ENCODE peak calls at places on chromosome 11, in four cellular contexts. B, T, J and N are unnamed samples.
A peak's percentile ranks its signal among the peaks of the same experiment; 100 is the strongest.

GRCh38 chr11:98036810-98037209 is 983.9 kb upstream of the CNTN5 start:
- DNase-seq in B (no peak), T (no peak), J (no peak), N (no peak)

GRCh38 chr11:65204646-65205601 is 23.2 kb downstream of the CAPN1 start:
- DNase-seq in B (peak; percentile 13), T (no peak), J (no peak), N (no peak)

GRCh38 chr11:64296236-64296635 is 3.9 kb upstream of the CATSPERZ start:
- DNase-seq in B (no peak), T (no peak), J (no peak), N (no peak)

GRCh38 chr11:64250875-64251721 is at the start of gene PLCB3:
- DNase-seq in B (no peak), T (no peak), J (no peak), N (no peak)

GRCh38 chr11:12110714-12111481 is 508 bp downstream of the MICAL2 start:
- DNase-seq in B (no peak), T (no peak), J (no peak), N (no peak)

GRCh38 chr11:6746086-6746618 is 25.6 kb downstream of the OR2AG2 start:
- DNase-seq in B (no peak), T (no peak), J (no peak), N (no peak)

GRCh38 chr11:90218606-90219005 is 4.2 kb downstream of the CHORDC1 start:
- DNase-seq in B (no peak), T (peak; percentile 42), J (no peak), N (no peak)

GRCh38 chr11:70233034-70233433 is 29.9 kb downstream of the FADD start:
- DNase-seq in B (no peak), T (no peak), J (no peak), N (no peak)

GRCh38 chr11:2138075-2138435 is 1.1 kb downstream of the IGF2 start:
- DNase-seq in B (no peak), T (no peak), J (no peak), N (no peak)

GRCh38 chr11:122186439-122187080 is 70.5 kb upstream of the BLID start:
- DNase-seq in B (peak; percentile 97), T (no peak), J (no peak), N (peak; percentile 96)

GRCh38 chr11:2582958-2583604 is 116.7 kb downstream of the KCNQ1OT1 start:
- DNase-seq in B (no peak), T (no peak), J (no peak), N (no peak)

GRCh38 chr11:115672999-115673411 is 168.8 kb upstream of the CADM1 start:
- DNase-seq in B (peak; percentile 73), T (peak; percentile 37), J (no peak), N (peak; percentile 66)

GRCh38 chr11:92911478-92911877 is 58.0 kb upstream of the MTNR1B start:
- DNase-seq in B (no peak), T (no peak), J (no peak), N (no peak)

GRCh38 chr11:44096360-44097188 is 1.1 kb downstream of the EXT2 start:
- DNase-seq in B (peak; percentile 21), T (no peak), J (no peak), N (no peak)

GRCh38 chr11:70477607-70478006 is 79.3 kb downstream of the CTTN start:
- DNase-seq in B (no peak), T (no peak), J (no peak), N (no peak)

GRCh38 chr11:11978792-11979486 is 29.5 kb downstream of the DKK3 start:
- DNase-seq in B (peak; percentile 80), T (peak; percentile 73), J (no peak), N (no peak)

GRCh38 chr11:92627615-92628201 is 341.7 kb upstream of the MTNR1B start:
- DNase-seq in B (peak; percentile 31), T (no peak), J (no peak), N (peak; percentile 39)

GRCh38 chr11:127806486-127806885 is 780.9 kb downstream of the ETS1 start:
- DNase-seq in B (no peak), T (no peak), J (no peak), N (no peak)

GRCh38 chr11:10494636-10495463 is 39.8 kb downstream of the AMPD3 start:
- DNase-seq in B (no peak), T (peak; percentile 7), J (no peak), N (no peak)

GRCh38 chr11:12502950-12503579 is 125.7 kb downstream of the PARVA start:
- DNase-seq in B (peak; percentile 47), T (peak; percentile 38), J (no peak), N (no peak)

GRCh38 chr11:76071090-76071489 is 135.2 kb downstream of the WNT11 start:
- DNase-seq in B (no peak), T (no peak), J (no peak), N (no peak)

GRCh38 chr11:3215346-3216026 is 3.1 kb downstream of the MRGPRG start:
- DNase-seq in B (no peak), T (no peak), J (no peak), N (no peak)

GRCh38 chr11:1569251-1569780 is 2.8 kb downstream of the DUSP8 start:
- DNase-seq in B (no peak), T (no peak), J (no peak), N (no peak)

GRCh38 chr11:35549787-35550186 is 24.4 kb upstream of the PAMR1 start:
- DNase-seq in B (peak; percentile 99), T (no peak), J (no peak), N (peak; percentile 88)

GRCh38 chr11:63504054-63504453 is 1.8 kb upstream of the LGALS12 start:
- DNase-seq in B (no peak), T (no peak), J (no peak), N (no peak)

GRCh38 chr11:69541001-69541285 is 59.5 kb downstream of the LINC01488 start:
- DNase-seq in B (no peak), T (no peak), J (no peak), N (no peak)

GRCh38 chr11:1377231-1377780 is 12.4 kb upstream of the BRSK2 start:
- DNase-seq in B (no peak), T (no peak), J (no peak), N (no peak)

GRCh38 chr11:1619449-1619848 is 2.5 kb downstream of the KRTAP5-4 start:
- DNase-seq in B (peak; percentile 15), T (no peak), J (no peak), N (no peak)

GRCh38 chr11:7353100-7353499 is 101.4 kb downstream of the SYT9 start:
- DNase-seq in B (no peak), T (no peak), J (no peak), N (no peak)

GRCh38 chr11:84714316-84714780 is 912.8 kb downstream of the DLG2 start:
- DNase-seq in B (peak; percentile 6), T (peak; percentile 23), J (no peak), N (no peak)
- TF ChIP-seq CTCF in B (peak; percentile 36), T (peak; percentile 49), J (no peak), N (peak; percentile 28)

GRCh38 chr11:72732329-72732728 is 19.9 kb downstream of the ARAP1 start:
- DNase-seq in B (no peak), T (no peak), J (no peak), N (no peak)
- H3K4me3 ChIP-seq in B (no peak overlapping the region), T (no peak overlapping the region), J (no peak overlapping the region), N (no peak overlapping the region)

DNA sequence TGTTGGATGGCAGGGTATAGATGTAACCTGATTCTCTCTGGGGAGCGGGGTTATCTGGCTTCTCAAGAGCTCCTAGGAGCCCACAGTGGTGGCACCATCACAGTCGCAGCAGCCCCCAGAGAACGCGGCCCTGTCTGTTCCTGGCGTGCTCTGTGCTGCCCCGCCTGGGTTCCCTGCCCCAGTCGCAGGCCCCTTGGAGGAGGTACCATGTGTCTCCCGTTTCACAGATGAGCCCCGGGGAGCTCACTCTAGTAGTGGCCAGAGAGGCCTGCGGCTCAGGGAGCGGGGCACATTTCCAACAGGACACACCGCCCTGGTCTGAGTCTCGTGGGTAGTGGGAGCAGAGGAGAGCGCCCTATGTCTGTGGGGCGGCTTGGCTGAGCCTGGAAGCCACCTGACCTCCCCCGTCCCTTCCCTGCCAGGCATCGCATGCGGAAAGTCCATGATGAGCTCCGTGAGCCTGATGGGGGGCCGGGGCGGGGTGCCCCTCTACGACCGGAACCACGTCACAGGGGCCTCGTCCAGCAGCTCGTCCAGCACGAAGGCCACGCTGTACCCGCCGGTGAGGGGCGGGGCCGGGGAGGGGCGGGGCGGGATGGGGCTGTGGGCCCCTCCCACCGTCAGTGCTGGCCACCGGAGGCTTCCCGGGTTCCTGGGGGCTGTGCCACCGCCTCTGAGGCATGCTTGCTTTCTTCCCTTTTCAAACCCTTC is 21.0 kb upstream of the PPP6R3 start:
- DNase-seq in B (no peak), T (no peak), J (no peak), N (no peak)
- H3K36me3 ChIP-seq in B (peaks cover 29% of the 10 kb centered on the region), T (no peaks in the 10 kb centered on the region), J (no peaks in the 10 kb centered on the region), N (peaks cover 8% of the 10 kb centered on the region)

DNA sequence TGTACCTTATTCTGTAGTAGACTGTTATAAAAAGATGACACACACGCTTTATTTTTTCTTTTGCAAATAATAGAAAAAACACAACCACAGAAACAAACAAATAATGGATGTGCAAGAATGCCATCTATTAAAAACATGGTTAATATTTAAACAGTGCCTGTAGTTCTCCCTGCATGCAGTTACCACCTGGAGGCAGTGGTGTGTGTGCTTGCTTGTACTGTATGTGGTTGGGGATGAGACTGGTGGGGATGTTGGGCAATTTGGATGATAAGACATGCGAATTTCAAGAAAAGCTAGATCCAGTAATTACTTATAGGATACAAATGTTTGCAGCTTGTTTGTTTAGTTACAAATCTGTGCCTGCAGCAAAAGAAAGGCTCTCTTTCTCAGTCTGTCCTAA is 3.6 kb downstream of the C11orf87 start:
- DNase-seq in B (no peak), T (no peak), J (no peak), N (no peak)
- TF ChIP-seq CTCF in B (no peak), T (no peak), J (no peak), N (no peak)